ENCODE peak calls at places on chromosomes 7 and 10, in eight cellular contexts. S is WTC11; C is pancreas; X is stimulated activated CD4-positive, alpha-beta T cell treated with anti-CD3 and anti-CD28 coated beads, Interleukin-1b, Interleukin-23, amount 100 ng/mL, for 48 hours; D is hippocampal formation; Y is neuronal stem cell; B is WERI-Rb-1; A is AG04450. M is an unnamed sample.

GRCh38 chr7:144384555-144385245 is 18.8 kb downstream of the NOBOX start:
- DNase-seq in S (no peak), C (no peak), X (peak), D (no peak), Y (no peak), B (no peak), A (no peak), M (no peak)

GRCh38 chr10:86188326-86188725 is 178.3 kb downstream of the GRID1 start:
- DNase-seq in S (no peak), C (no peak), X (no peak), D (peak), Y (no peak), B (no peak), A (no peak), M (no peak)

GRCh38 chr10:99711129-99711719 is 20.7 kb downstream of the COX15 start:
- DNase-seq in S (no peak), C (no peak), X (no peak), D (no peak), Y (no peak), B (peak), A (peak), M (peak)

GRCh38 chr7:24175603-24176002 is 108.4 kb upstream of the NPY start:
- DNase-seq in S (no peak), C (no peak), X (no peak), D (no peak), Y (peak), B (no peak), A (no peak), M (no peak)

GRCh38 chr10:117796394-117796793 is 250.3 kb downstream of the RAB11FIP2 start:
- DNase-seq in S (no peak), C (no peak), X (no peak), D (no peak), Y (no peak), B (no peak), A (no peak), M (no peak)

GRCh38 chr10:88473989-88474883 is 108.9 kb downstream of the RNLS start:
- DNase-seq in S (no peak), C (peak), X (no peak), D (no peak), Y (no peak), B (peak), A (no peak), M (peak)

GRCh38 chr10:69278446-69278963 is at the start of gene HK1:
- DNase-seq in S (no peak), C (no peak), X (no peak), D (no peak), Y (peak), B (no peak), A (no peak), M (no peak)

GRCh38 chr7:50307368-50308012 is 3.0 kb downstream of the IKZF1 start:
- DNase-seq in S (no peak), C (no peak), X (peak), D (no peak), Y (no peak), B (no peak), A (no peak), M (peak)

GRCh38 chr10:77970869-77971803 is 44.6 kb upstream of the DLG5 start:
- DNase-seq in S (no peak), C (peak), X (no peak), D (no peak), Y (peak), B (no peak), A (peak), M (no peak)

GRCh38 chr7:35025391-35025870 is 11.9 kb downstream of the DPY19L1 start:
- DNase-seq in S (no peak), C (no peak), X (no peak), D (no peak), Y (no peak), B (peak), A (no peak), M (no peak)

GRCh38 chr10:78597791-78598555 is 470.8 kb upstream of the ZMIZ1 start:
- DNase-seq in S (no peak), C (no peak), X (no peak), D (no peak), Y (no peak), B (no peak), A (no peak), M (no peak)

GRCh38 chr7:15571303-15571878 is 9.6 kb upstream of the AGMO start:
- DNase-seq in S (no peak), C (no peak), X (no peak), D (no peak), Y (no peak), B (no peak), A (no peak), M (no peak)

GRCh38 chr7:91567111-91568012 is 303.1 kb downstream of the FZD1 start:
- DNase-seq in S (no peak), C (no peak), X (no peak), D (no peak), Y (no peak), B (no peak), A (no peak), M (no peak)

GRCh38 chr10:7789390-7789789 is 1.4 kb downstream of the ATP5F1C start:
- DNase-seq in S (no peak), C (no peak), X (no peak), D (no peak), Y (no peak), B (no peak), A (no peak), M (no peak)

GRCh38 chr7:139679731-139680594 is 97.8 kb downstream of the HIPK2 start:
- DNase-seq in S (no peak), C (peak), X (no peak), D (no peak), Y (no peak), B (no peak), A (no peak), M (no peak)

GRCh38 chr7:108245523-108246226 is 115.5 kb upstream of the LAMB4 start:
- DNase-seq in S (no peak), C (no peak), X (no peak), D (no peak), Y (no peak), B (no peak), A (no peak), M (no peak)

GRCh38 chr7:24911213-24911603 is 68.8 kb downstream of the OSBPL3 start:
- DNase-seq in S (no peak), C (no peak), X (no peak), D (no peak), Y (no peak), B (no peak), A (no peak), M (peak)

GRCh38 chr7:92437956-92438491 is 9.3 kb upstream of the GATAD1 start:
- DNase-seq in S (no peak), C (no peak), X (no peak), D (no peak), Y (no peak), B (no peak), A (no peak), M (no peak)

GRCh38 chr10:14118953-14119352 is 211.8 kb downstream of the FRMD4A start:
- DNase-seq in S (no peak), C (no peak), X (no peak), D (no peak), Y (no peak), B (no peak), A (no peak), M (no peak)

GRCh38 chr7:22864301-22864700 is 41.7 kb upstream of the TOMM7 start:
- DNase-seq in S (no peak), C (no peak), X (no peak), D (no peak), Y (no peak), B (no peak), A (no peak), M (no peak)

GRCh38 chr7:50584793-50585399 is 19.7 kb upstream of the DDC start:
- DNase-seq in S (no peak), C (peak), X (no peak), D (no peak), Y (no peak), B (no peak), A (no peak), M (no peak)

GRCh38 chr7:2736411-2736914 is 48.5 kb downstream of the AMZ1 start:
- DNase-seq in S (peak), C (no peak), X (no peak), D (no peak), Y (no peak), B (no peak), A (no peak), M (no peak)

GRCh38 chr7:131466735-131467365 is 89.6 kb downstream of the PODXL start:
- DNase-seq in S (no peak), C (no peak), X (no peak), D (no peak), Y (no peak), B (peak), A (no peak), M (no peak)

GRCh38 chr7:106731637-106732036 is 70.7 kb upstream of the CCDC71L start:
- DNase-seq in S (no peak), C (no peak), X (no peak), D (no peak), Y (no peak), B (no peak), A (no peak), M (no peak)

GRCh38 chr10:50501899-50502556 is 121.7 kb downstream of the SGMS1 start:
- DNase-seq in S (no peak), C (no peak), X (peak), D (no peak), Y (no peak), B (no peak), A (no peak), M (no peak)

GRCh38 chr10:70748801-70749573 is 36.2 kb downstream of the TBATA start:
- DNase-seq in S (no peak), C (no peak), X (no peak), D (no peak), Y (no peak), B (no peak), A (no peak), M (no peak)